ENCODE peak calls at places on chromosomes 4 and X, in six cellular contexts. F is nephron progenitor cell; O is astrocyte of the cerebellum; W is HuH-7; Z is iris pigment epithelial cell; B is naive thymus-derived CD8-positive, alpha-beta T cell. C is an unnamed sample.

GRCh38 chrX:71650333-71650969 is 16.9 kb upstream of the LOC101059915 start:
- DNase-seq in F (no peak), O (no peak), W (no peak), Z (no peak), B (no peak), C (no peak)

GRCh38 chr4:121464854-121465253 is 84.0 kb upstream of the QRFPR start:
- DNase-seq in F (no peak), O (no peak), W (no peak), Z (no peak), B (no peak), C (no peak)

GRCh38 chrX:118644378-118644777 is 83.0 kb upstream of the IL13RA1 start:
- DNase-seq in F (no peak), O (peak), W (peak), Z (peak), B (no peak), C (no peak)

GRCh38 chr4:183397741-183398297 is 46.6 kb upstream of the CDKN2AIP start:
- DNase-seq in F (no peak), O (no peak), W (no peak), Z (no peak), B (no peak), C (no peak)

GRCh38 chrX:126027229-126027628 is 138.9 kb downstream of the DCAF12L2 start:
- DNase-seq in F (no peak), O (no peak), W (no peak), Z (no peak), B (no peak), C (no peak)

GRCh38 chr4:156581693-156582092 is 389.9 kb downstream of the PDGFC start:
- DNase-seq in F (no peak), O (no peak), W (no peak), Z (no peak), B (no peak), C (no peak)

GRCh38 chrX:23662853-23663252 is 4.4 kb upstream of the PRDX4 start:
- DNase-seq in F (no peak), O (no peak), W (no peak), Z (peak), B (no peak), C (no peak)

GRCh38 chrX:37441377-37441776 is 92.2 kb downstream of the PRRG1 start:
- DNase-seq in F (no peak), O (no peak), W (no peak), Z (no peak), B (no peak), C (no peak)

GRCh38 chr4:55111601-55112000 is 13.8 kb downstream of the KDR start:
- DNase-seq in F (no peak), O (no peak), W (no peak), Z (no peak), B (no peak), C (no peak)

GRCh38 chrX:71543316-71543715 is 10.4 kb downstream of the OGT start:
- DNase-seq in F (no peak), O (no peak), W (no peak), Z (peak), B (no peak), C (no peak)

GRCh38 chrX:10516781-10517322 is 103.5 kb downstream of the MID1 start:
- DNase-seq in F (no peak), O (no peak), W (no peak), Z (no peak), B (no peak), C (no peak)

GRCh38 chrX:125132274-125132673 is 187.4 kb upstream of the TEX13C start:
- DNase-seq in F (no peak), O (no peak), W (no peak), Z (peak), B (no peak), C (peak)

GRCh38 chrX:54306379-54306778 is 51.5 kb downstream of the WNK3 start:
- DNase-seq in F (no peak), O (no peak), W (no peak), Z (no peak), B (no peak), C (no peak)

GRCh38 chr4:8672486-8672885 is 79.9 kb downstream of the CPZ start:
- DNase-seq in F (no peak), O (no peak), W (no peak), Z (no peak), B (no peak), C (no peak)

GRCh38 chrX:1763294-1763693 is 148.4 kb downstream of the ASMT start:
- DNase-seq in F (no peak), O (no peak), W (no peak), Z (no peak), B (no peak), C (no peak)

GRCh38 chrX:21907250-21907649 is 33.3 kb upstream of the SMS start:
- DNase-seq in F (peak), O (peak), W (no peak), Z (peak), B (no peak), C (no peak)

GRCh38 chr4:177322156-177322685 is 12.5 kb downstream of the NEIL3 start:
- DNase-seq in F (no peak), O (no peak), W (no peak), Z (peak), B (no peak), C (no peak)

GRCh38 chr4:62661821-62662220 is 1461.7 kb downstream of the ADGRL3 start:
- DNase-seq in F (no peak), O (no peak), W (no peak), Z (no peak), B (no peak), C (no peak)

GRCh38 chr4:52957220-52957686 is 95.1 kb downstream of the RASL11B start:
- DNase-seq in F (peak), O (no peak), W (no peak), Z (peak), B (no peak), C (no peak)

GRCh38 chrX:150324035-150324728 is 38.9 kb upstream of the MAMLD1 start:
- DNase-seq in F (no peak), O (peak), W (peak), Z (peak), B (no peak), C (no peak)

GRCh38 chr4:169412046-169412445 is 141.3 kb upstream of the SH3RF1 start:
- DNase-seq in F (no peak), O (no peak), W (no peak), Z (no peak), B (no peak), C (no peak)

GRCh38 chr4:88327669-88328068 is 43.3 kb upstream of the PPM1K start:
- DNase-seq in F (no peak), O (no peak), W (no peak), Z (no peak), B (no peak), C (no peak)

GRCh38 chrX:17377047-17377692 is 2.2 kb downstream of the NHS start:
- DNase-seq in F (peak), O (no peak), W (no peak), Z (no peak), B (no peak), C (no peak)